ENCODE peak calls at places on chromosomes 11 and 22, in ten cellular contexts. One of them, this sample, is unnamed.

GRCh38 chr22:49685686-49686085 is 142.0 kb downstream of the BRD1 start:
- DNase-seq in stimulated activated CD4-positive, alpha-beta T cell treated with anti-CD3 and anti-CD28 coated beads, Interleukin-4, amount 100 ng/mL, for 1 hour: no peak
- DNase-seq in HL-60: no peak
- DNase-seq in endothelial cell: no peak
- DNase-seq in SHP77: no peak
- DNase-seq in activated CD4-positive, alpha-beta T cell treated with anti-CD3 and anti-CD28 coated beads, Interleukin-2, amount 10 ng/mL, durations not matched to agents 7 days and 5 days: no peak
- DNase-seq in uterus: no peak
- DNase-seq in fibroblast of lung: no peak
- DNase-seq in M059J: no peak
- DNase-seq in SW480: no peak
- DNase-seq in this sample: no peak

GRCh38 chr22:41021655-41022454 is 70.5 kb upstream of the EP300 start:
- DNase-seq in stimulated activated CD4-positive, alpha-beta T cell treated with anti-CD3 and anti-CD28 coated beads, Interleukin-4, amount 100 ng/mL, for 1 hour: peak; percentile 54
- DNase-seq in HL-60: peak; percentile 87
- DNase-seq in endothelial cell: peak; percentile 58
- DNase-seq in SHP77: no peak
- DNase-seq in activated CD4-positive, alpha-beta T cell treated with anti-CD3 and anti-CD28 coated beads, Interleukin-2, amount 10 ng/mL, durations not matched to agents 7 days and 5 days: peak; percentile 58
- DNase-seq in uterus: peak; percentile 67
- DNase-seq in fibroblast of lung: peak; percentile 68
- DNase-seq in M059J: peak; percentile 59
- DNase-seq in SW480: peak; percentile 67
- DNase-seq in this sample: peak; percentile 76

GRCh38 chr11:5663511-5663910 is 21.4 kb downstream of the TRIM5 start:
- DNase-seq in stimulated activated CD4-positive, alpha-beta T cell treated with anti-CD3 and anti-CD28 coated beads, Interleukin-4, amount 100 ng/mL, for 1 hour: no peak
- DNase-seq in HL-60: no peak
- DNase-seq in endothelial cell: no peak
- DNase-seq in SHP77: no peak
- DNase-seq in activated CD4-positive, alpha-beta T cell treated with anti-CD3 and anti-CD28 coated beads, Interleukin-2, amount 10 ng/mL, durations not matched to agents 7 days and 5 days: no peak
- DNase-seq in uterus: no peak
- DNase-seq in fibroblast of lung: no peak
- DNase-seq in M059J: no peak
- DNase-seq in SW480: no peak
- DNase-seq in this sample: no peak

GRCh38 chr11:71420455-71421241 is 27.5 kb downstream of the DHCR7 start:
- DNase-seq in stimulated activated CD4-positive, alpha-beta T cell treated with anti-CD3 and anti-CD28 coated beads, Interleukin-4, amount 100 ng/mL, for 1 hour: no peak
- DNase-seq in HL-60: peak; percentile 41
- DNase-seq in endothelial cell: peak; percentile 67
- DNase-seq in SHP77: peak; percentile 60
- DNase-seq in activated CD4-positive, alpha-beta T cell treated with anti-CD3 and anti-CD28 coated beads, Interleukin-2, amount 10 ng/mL, durations not matched to agents 7 days and 5 days: peak; percentile 27
- DNase-seq in uterus: no peak
- DNase-seq in fibroblast of lung: peak; percentile 68
- DNase-seq in M059J: peak; percentile 57
- DNase-seq in SW480: peak; percentile 22
- DNase-seq in this sample: peak; percentile 94

GRCh38 chr11:126132319-126132718 is 69.7 kb upstream of the CDON start:
- DNase-seq in stimulated activated CD4-positive, alpha-beta T cell treated with anti-CD3 and anti-CD28 coated beads, Interleukin-4, amount 100 ng/mL, for 1 hour: no peak
- DNase-seq in HL-60: no peak
- DNase-seq in endothelial cell: no peak
- DNase-seq in SHP77: no peak
- DNase-seq in activated CD4-positive, alpha-beta T cell treated with anti-CD3 and anti-CD28 coated beads, Interleukin-2, amount 10 ng/mL, durations not matched to agents 7 days and 5 days: no peak
- DNase-seq in uterus: peak; percentile 71
- DNase-seq in fibroblast of lung: no peak
- DNase-seq in M059J: peak; percentile 69
- DNase-seq in SW480: peak; percentile 41
- DNase-seq in this sample: no peak

GRCh38 chr22:36379593-36380361 is 8.0 kb downstream of the MYH9 start:
- DNase-seq in stimulated activated CD4-positive, alpha-beta T cell treated with anti-CD3 and anti-CD28 coated beads, Interleukin-4, amount 100 ng/mL, for 1 hour: no peak
- DNase-seq in HL-60: no peak
- DNase-seq in endothelial cell: no peak
- DNase-seq in SHP77: peak; percentile 35
- DNase-seq in activated CD4-positive, alpha-beta T cell treated with anti-CD3 and anti-CD28 coated beads, Interleukin-2, amount 10 ng/mL, durations not matched to agents 7 days and 5 days: peak; percentile 74
- DNase-seq in uterus: no peak
- DNase-seq in fibroblast of lung: no peak
- DNase-seq in M059J: peak; percentile 55
- DNase-seq in SW480: no peak
- DNase-seq in this sample: no peak

GRCh38 chr11:17277024-17277584 is 565 bp downstream of the NUCB2 start:
- DNase-seq in stimulated activated CD4-positive, alpha-beta T cell treated with anti-CD3 and anti-CD28 coated beads, Interleukin-4, amount 100 ng/mL, for 1 hour: no peak
- DNase-seq in HL-60: peak; percentile 78
- DNase-seq in endothelial cell: no peak
- DNase-seq in SHP77: peak; percentile 25
- DNase-seq in activated CD4-positive, alpha-beta T cell treated with anti-CD3 and anti-CD28 coated beads, Interleukin-2, amount 10 ng/mL, durations not matched to agents 7 days and 5 days: peak; percentile 45
- DNase-seq in uterus: no peak
- DNase-seq in fibroblast of lung: peak; percentile 57
- DNase-seq in M059J: peak; percentile 71
- DNase-seq in SW480: peak; percentile 72
- DNase-seq in this sample: peak; percentile 77

GRCh38 chr11:107247189-107247588 is 210.4 kb downstream of the CWF19L2 start:
- DNase-seq in stimulated activated CD4-positive, alpha-beta T cell treated with anti-CD3 and anti-CD28 coated beads, Interleukin-4, amount 100 ng/mL, for 1 hour: no peak
- DNase-seq in HL-60: no peak
- DNase-seq in endothelial cell: no peak
- DNase-seq in SHP77: no peak
- DNase-seq in activated CD4-positive, alpha-beta T cell treated with anti-CD3 and anti-CD28 coated beads, Interleukin-2, amount 10 ng/mL, durations not matched to agents 7 days and 5 days: no peak
- DNase-seq in uterus: no peak
- DNase-seq in fibroblast of lung: no peak
- DNase-seq in M059J: no peak
- DNase-seq in SW480: no peak
- DNase-seq in this sample: no peak

GRCh38 chr11:97912629-97913028 is 1108.1 kb upstream of the CNTN5 start:
- DNase-seq in stimulated activated CD4-positive, alpha-beta T cell treated with anti-CD3 and anti-CD28 coated beads, Interleukin-4, amount 100 ng/mL, for 1 hour: no peak
- DNase-seq in HL-60: no peak
- DNase-seq in endothelial cell: no peak
- DNase-seq in SHP77: no peak
- DNase-seq in activated CD4-positive, alpha-beta T cell treated with anti-CD3 and anti-CD28 coated beads, Interleukin-2, amount 10 ng/mL, durations not matched to agents 7 days and 5 days: no peak
- DNase-seq in uterus: no peak
- DNase-seq in fibroblast of lung: no peak
- DNase-seq in M059J: no peak
- DNase-seq in SW480: no peak
- DNase-seq in this sample: no peak

GRCh38 chr22:28969401-28970168 is 86.2 kb downstream of the ZNRF3 start:
- DNase-seq in stimulated activated CD4-positive, alpha-beta T cell treated with anti-CD3 and anti-CD28 coated beads, Interleukin-4, amount 100 ng/mL, for 1 hour: no peak
- DNase-seq in HL-60: no peak
- DNase-seq in endothelial cell: no peak
- DNase-seq in SHP77: no peak
- DNase-seq in activated CD4-positive, alpha-beta T cell treated with anti-CD3 and anti-CD28 coated beads, Interleukin-2, amount 10 ng/mL, durations not matched to agents 7 days and 5 days: no peak
- DNase-seq in uterus: no peak
- DNase-seq in fibroblast of lung: no peak
- DNase-seq in M059J: peak; percentile 54
- DNase-seq in SW480: no peak
- DNase-seq in this sample: no peak

GRCh38 chr11:62721994-62722393 is 5.3 kb downstream of the HNRNPUL2 start:
- DNase-seq in stimulated activated CD4-positive, alpha-beta T cell treated with anti-CD3 and anti-CD28 coated beads, Interleukin-4, amount 100 ng/mL, for 1 hour: no peak
- DNase-seq in HL-60: no peak
- DNase-seq in endothelial cell: no peak
- DNase-seq in SHP77: no peak
- DNase-seq in activated CD4-positive, alpha-beta T cell treated with anti-CD3 and anti-CD28 coated beads, Interleukin-2, amount 10 ng/mL, durations not matched to agents 7 days and 5 days: no peak
- DNase-seq in uterus: no peak
- DNase-seq in fibroblast of lung: no peak
- DNase-seq in M059J: no peak
- DNase-seq in SW480: no peak
- DNase-seq in this sample: no peak

GRCh38 chr11:7606496-7606895 is 66.8 kb downstream of the CYB5R2 start:
- DNase-seq in stimulated activated CD4-positive, alpha-beta T cell treated with anti-CD3 and anti-CD28 coated beads, Interleukin-4, amount 100 ng/mL, for 1 hour: no peak
- DNase-seq in HL-60: no peak
- DNase-seq in endothelial cell: no peak
- DNase-seq in SHP77: no peak
- DNase-seq in activated CD4-positive, alpha-beta T cell treated with anti-CD3 and anti-CD28 coated beads, Interleukin-2, amount 10 ng/mL, durations not matched to agents 7 days and 5 days: no peak
- DNase-seq in uterus: no peak
- DNase-seq in fibroblast of lung: no peak
- DNase-seq in M059J: peak; percentile 61
- DNase-seq in SW480: no peak
- DNase-seq in this sample: no peak

GRCh38 chr11:11608783-11609232 is 13.0 kb downstream of the GALNT18 start:
- DNase-seq in stimulated activated CD4-positive, alpha-beta T cell treated with anti-CD3 and anti-CD28 coated beads, Interleukin-4, amount 100 ng/mL, for 1 hour: no peak
- DNase-seq in HL-60: no peak
- DNase-seq in endothelial cell: no peak
- DNase-seq in SHP77: no peak
- DNase-seq in activated CD4-positive, alpha-beta T cell treated with anti-CD3 and anti-CD28 coated beads, Interleukin-2, amount 10 ng/mL, durations not matched to agents 7 days and 5 days: peak; percentile 19
- DNase-seq in uterus: no peak
- DNase-seq in fibroblast of lung: peak; percentile 37
- DNase-seq in M059J: peak; percentile 19
- DNase-seq in SW480: peak; percentile 70
- DNase-seq in this sample: peak; percentile 28

GRCh38 chr22:29727248-29727551 is 7.4 kb downstream of the CABP7 start:
- DNase-seq in stimulated activated CD4-positive, alpha-beta T cell treated with anti-CD3 and anti-CD28 coated beads, Interleukin-4, amount 100 ng/mL, for 1 hour: no peak
- DNase-seq in HL-60: peak; percentile 44
- DNase-seq in endothelial cell: peak; percentile 62
- DNase-seq in SHP77: no peak
- DNase-seq in activated CD4-positive, alpha-beta T cell treated with anti-CD3 and anti-CD28 coated beads, Interleukin-2, amount 10 ng/mL, durations not matched to agents 7 days and 5 days: peak; percentile 30
- DNase-seq in uterus: peak; percentile 28
- DNase-seq in fibroblast of lung: peak; percentile 30
- DNase-seq in M059J: peak; percentile 17
- DNase-seq in SW480: no peak
- DNase-seq in this sample: peak; percentile 20

GRCh38 chr22:35257002-35257320 is 332 bp upstream of the HMGXB4 start:
- DNase-seq in stimulated activated CD4-positive, alpha-beta T cell treated with anti-CD3 and anti-CD28 coated beads, Interleukin-4, amount 100 ng/mL, for 1 hour: no peak
- DNase-seq in HL-60: no peak
- DNase-seq in endothelial cell: no peak
- DNase-seq in SHP77: no peak
- DNase-seq in activated CD4-positive, alpha-beta T cell treated with anti-CD3 and anti-CD28 coated beads, Interleukin-2, amount 10 ng/mL, durations not matched to agents 7 days and 5 days: no peak
- DNase-seq in uterus: no peak
- DNase-seq in fibroblast of lung: no peak
- DNase-seq in M059J: no peak
- DNase-seq in SW480: no peak
- DNase-seq in this sample: no peak

GRCh38 chr11:93986716-93987115 is 34.4 kb upstream of the HEPHL1 start:
- DNase-seq in stimulated activated CD4-positive, alpha-beta T cell treated with anti-CD3 and anti-CD28 coated beads, Interleukin-4, amount 100 ng/mL, for 1 hour: no peak
- DNase-seq in HL-60: no peak
- DNase-seq in endothelial cell: no peak
- DNase-seq in SHP77: peak; percentile 19
- DNase-seq in activated CD4-positive, alpha-beta T cell treated with anti-CD3 and anti-CD28 coated beads, Interleukin-2, amount 10 ng/mL, durations not matched to agents 7 days and 5 days: no peak
- DNase-seq in uterus: no peak
- DNase-seq in fibroblast of lung: peak; percentile 18
- DNase-seq in M059J: peak; percentile 89
- DNase-seq in SW480: peak; percentile 79
- DNase-seq in this sample: peak; percentile 90

GRCh38 chr22:19640306-19640705 is 74.0 kb upstream of the SEPTIN5 start:
- DNase-seq in stimulated activated CD4-positive, alpha-beta T cell treated with anti-CD3 and anti-CD28 coated beads, Interleukin-4, amount 100 ng/mL, for 1 hour: no peak
- DNase-seq in HL-60: no peak
- DNase-seq in endothelial cell: no peak
- DNase-seq in SHP77: no peak
- DNase-seq in activated CD4-positive, alpha-beta T cell treated with anti-CD3 and anti-CD28 coated beads, Interleukin-2, amount 10 ng/mL, durations not matched to agents 7 days and 5 days: no peak
- DNase-seq in uterus: no peak
- DNase-seq in fibroblast of lung: no peak
- DNase-seq in M059J: no peak
- DNase-seq in SW480: no peak
- DNase-seq in this sample: no peak

GRCh38 chr11:102332611-102332994 is 14.4 kb upstream of the BIRC2 start:
- DNase-seq in stimulated activated CD4-positive, alpha-beta T cell treated with anti-CD3 and anti-CD28 coated beads, Interleukin-4, amount 100 ng/mL, for 1 hour: no peak
- DNase-seq in HL-60: no peak
- DNase-seq in endothelial cell: no peak
- DNase-seq in SHP77: no peak
- DNase-seq in activated CD4-positive, alpha-beta T cell treated with anti-CD3 and anti-CD28 coated beads, Interleukin-2, amount 10 ng/mL, durations not matched to agents 7 days and 5 days: no peak
- DNase-seq in uterus: no peak
- DNase-seq in fibroblast of lung: no peak
- DNase-seq in M059J: no peak
- DNase-seq in SW480: no peak
- DNase-seq in this sample: no peak

GRCh38 chr11:13929551-13929950 is 33.0 kb upstream of the SPON1 start:
- DNase-seq in stimulated activated CD4-positive, alpha-beta T cell treated with anti-CD3 and anti-CD28 coated beads, Interleukin-4, amount 100 ng/mL, for 1 hour: no peak
- DNase-seq in HL-60: no peak
- DNase-seq in endothelial cell: no peak
- DNase-seq in SHP77: no peak
- DNase-seq in activated CD4-positive, alpha-beta T cell treated with anti-CD3 and anti-CD28 coated beads, Interleukin-2, amount 10 ng/mL, durations not matched to agents 7 days and 5 days: no peak
- DNase-seq in uterus: no peak
- DNase-seq in fibroblast of lung: no peak
- DNase-seq in M059J: no peak
- DNase-seq in SW480: no peak
- DNase-seq in this sample: peak; percentile 67

GRCh38 chr11:95827661-95828060 is 37.4 kb downstream of the CEP57 start:
- DNase-seq in stimulated activated CD4-positive, alpha-beta T cell treated with anti-CD3 and anti-CD28 coated beads, Interleukin-4, amount 100 ng/mL, for 1 hour: no peak
- DNase-seq in HL-60: peak; percentile 74
- DNase-seq in endothelial cell: no peak
- DNase-seq in SHP77: no peak
- DNase-seq in activated CD4-positive, alpha-beta T cell treated with anti-CD3 and anti-CD28 coated beads, Interleukin-2, amount 10 ng/mL, durations not matched to agents 7 days and 5 days: no peak
- DNase-seq in uterus: no peak
- DNase-seq in fibroblast of lung: peak; percentile 56
- DNase-seq in M059J: no peak
- DNase-seq in SW480: no peak
- DNase-seq in this sample: no peak

GRCh38 chr22:19126874-19127273 is 4.2 kb upstream of the TSSK2 start:
- DNase-seq in stimulated activated CD4-positive, alpha-beta T cell treated with anti-CD3 and anti-CD28 coated beads, Interleukin-4, amount 100 ng/mL, for 1 hour: no peak
- DNase-seq in HL-60: no peak
- DNase-seq in endothelial cell: no peak
- DNase-seq in SHP77: no peak
- DNase-seq in activated CD4-positive, alpha-beta T cell treated with anti-CD3 and anti-CD28 coated beads, Interleukin-2, amount 10 ng/mL, durations not matched to agents 7 days and 5 days: no peak
- DNase-seq in uterus: no peak
- DNase-seq in fibroblast of lung: no peak
- DNase-seq in M059J: no peak
- DNase-seq in SW480: no peak
- DNase-seq in this sample: no peak

GRCh38 chr11:128884703-128885338 is 6.3 kb upstream of the KCNJ5 start:
- DNase-seq in stimulated activated CD4-positive, alpha-beta T cell treated with anti-CD3 and anti-CD28 coated beads, Interleukin-4, amount 100 ng/mL, for 1 hour: peak; percentile 35
- DNase-seq in HL-60: peak; percentile 54
- DNase-seq in endothelial cell: peak; percentile 76
- DNase-seq in SHP77: peak; percentile 54
- DNase-seq in activated CD4-positive, alpha-beta T cell treated with anti-CD3 and anti-CD28 coated beads, Interleukin-2, amount 10 ng/mL, durations not matched to agents 7 days and 5 days: peak; percentile 72
- DNase-seq in uterus: peak; percentile 43
- DNase-seq in fibroblast of lung: peak; percentile 76
- DNase-seq in M059J: peak; percentile 66
- DNase-seq in SW480: peak; percentile 75
- DNase-seq in this sample: peak; percentile 84

GRCh38 chr22:49014227-49015201 is 813.2 kb downstream of the BRD1 start:
- DNase-seq in stimulated activated CD4-positive, alpha-beta T cell treated with anti-CD3 and anti-CD28 coated beads, Interleukin-4, amount 100 ng/mL, for 1 hour: no peak
- DNase-seq in HL-60: no peak
- DNase-seq in endothelial cell: no peak
- DNase-seq in SHP77: no peak
- DNase-seq in activated CD4-positive, alpha-beta T cell treated with anti-CD3 and anti-CD28 coated beads, Interleukin-2, amount 10 ng/mL, durations not matched to agents 7 days and 5 days: no peak
- DNase-seq in uterus: no peak
- DNase-seq in fibroblast of lung: no peak
- DNase-seq in M059J: no peak
- DNase-seq in SW480: no peak
- DNase-seq in this sample: no peak

GRCh38 chr11:122393209-122393850 is 262.2 kb upstream of the UBASH3B start:
- DNase-seq in stimulated activated CD4-positive, alpha-beta T cell treated with anti-CD3 and anti-CD28 coated beads, Interleukin-4, amount 100 ng/mL, for 1 hour: no peak
- DNase-seq in HL-60: peak; percentile 75
- DNase-seq in endothelial cell: no peak
- DNase-seq in SHP77: no peak
- DNase-seq in activated CD4-positive, alpha-beta T cell treated with anti-CD3 and anti-CD28 coated beads, Interleukin-2, amount 10 ng/mL, durations not matched to agents 7 days and 5 days: no peak
- DNase-seq in uterus: no peak
- DNase-seq in fibroblast of lung: peak; percentile 29
- DNase-seq in M059J: no peak
- DNase-seq in SW480: no peak
- DNase-seq in this sample: no peak

GRCh38 chr22:41498322-41498721 is 29.4 kb downstream of the ACO2 start:
- DNase-seq in stimulated activated CD4-positive, alpha-beta T cell treated with anti-CD3 and anti-CD28 coated beads, Interleukin-4, amount 100 ng/mL, for 1 hour: no peak
- DNase-seq in HL-60: no peak
- DNase-seq in endothelial cell: no peak
- DNase-seq in SHP77: no peak
- DNase-seq in activated CD4-positive, alpha-beta T cell treated with anti-CD3 and anti-CD28 coated beads, Interleukin-2, amount 10 ng/mL, durations not matched to agents 7 days and 5 days: no peak
- DNase-seq in uterus: no peak
- DNase-seq in fibroblast of lung: no peak
- DNase-seq in M059J: no peak
- DNase-seq in SW480: no peak
- DNase-seq in this sample: no peak

GRCh38 chr22:26751217-26751616 is 93.8 kb downstream of the MIAT start:
- DNase-seq in stimulated activated CD4-positive, alpha-beta T cell treated with anti-CD3 and anti-CD28 coated beads, Interleukin-4, amount 100 ng/mL, for 1 hour: no peak
- DNase-seq in HL-60: peak; percentile 8
- DNase-seq in endothelial cell: peak; percentile 71
- DNase-seq in SHP77: no peak
- DNase-seq in activated CD4-positive, alpha-beta T cell treated with anti-CD3 and anti-CD28 coated beads, Interleukin-2, amount 10 ng/mL, durations not matched to agents 7 days and 5 days: no peak
- DNase-seq in uterus: peak; percentile 22
- DNase-seq in fibroblast of lung: no peak
- DNase-seq in M059J: peak; percentile 74
- DNase-seq in SW480: no peak
- DNase-seq in this sample: peak; percentile 3

GRCh38 chr11:11916981-11917399 is 75.2 kb downstream of the USP47 start:
- DNase-seq in stimulated activated CD4-positive, alpha-beta T cell treated with anti-CD3 and anti-CD28 coated beads, Interleukin-4, amount 100 ng/mL, for 1 hour: no peak
- DNase-seq in HL-60: no peak
- DNase-seq in endothelial cell: no peak
- DNase-seq in SHP77: no peak
- DNase-seq in activated CD4-positive, alpha-beta T cell treated with anti-CD3 and anti-CD28 coated beads, Interleukin-2, amount 10 ng/mL, durations not matched to agents 7 days and 5 days: no peak
- DNase-seq in uterus: no peak
- DNase-seq in fibroblast of lung: peak; percentile 74
- DNase-seq in M059J: peak; percentile 79
- DNase-seq in SW480: peak; percentile 12
- DNase-seq in this sample: no peak

GRCh38 chr11:118924591-118925585 is 838 bp downstream of the BCL9L start:
- DNase-seq in stimulated activated CD4-positive, alpha-beta T cell treated with anti-CD3 and anti-CD28 coated beads, Interleukin-4, amount 100 ng/mL, for 1 hour: peak; percentile 53
- DNase-seq in HL-60: peak; percentile 37
- DNase-seq in endothelial cell: peak; percentile 63
- DNase-seq in SHP77: peak; percentile 48
- DNase-seq in activated CD4-positive, alpha-beta T cell treated with anti-CD3 and anti-CD28 coated beads, Interleukin-2, amount 10 ng/mL, durations not matched to agents 7 days and 5 days: peak; percentile 59
- DNase-seq in uterus: peak; percentile 61
- DNase-seq in fibroblast of lung: peak; percentile 31
- DNase-seq in M059J: peak; percentile 63
- DNase-seq in SW480: peak; percentile 40
- DNase-seq in this sample: peak; percentile 71

This sample was measured in DMS53.